ENCODE peak calls at places on chromosome 1, in six cellular contexts. M, A, I, B, O and F are unnamed samples.
A peak's percentile ranks its signal among the peaks of the same experiment; 100 is the strongest.

GRCh38 chr1:99544328-99544727 is 101.6 kb upstream of the PALMD start:
- DNase-seq in M (no peak), A (no peak), I (no peak), B (no peak), O (peak; percentile 50), F (no peak)

GRCh38 chr1:236815941-236816340 is 20.8 kb downstream of the MTR start:
- DNase-seq in M (no peak), A (no peak), I (no peak), B (no peak), O (no peak), F (peak; percentile 46)

GRCh38 chr1:42576935-42577334 is 81.3 kb upstream of the PPIH start:
- DNase-seq in M (no peak), A (no peak), I (no peak), B (no peak), O (no peak), F (no peak)

GRCh38 chr1:5856246-5856815 is 135.9 kb downstream of the NPHP4 start:
- DNase-seq in M (no peak), A (no peak), I (no peak), B (peak; percentile 39), O (peak; percentile 9), F (peak; percentile 79)

GRCh38 chr1:196660912-196661311 is 9.1 kb downstream of the CFH start:
- DNase-seq in M (peak; percentile 23), A (peak; percentile 46), I (peak; percentile 57), B (peak; percentile 49), O (peak; percentile 49), F (no peak)

GRCh38 chr1:158371188-158371953 is 17.7 kb downstream of the CD1E start:
- DNase-seq in M (no peak), A (no peak), I (no peak), B (no peak), O (no peak), F (no peak)

GRCh38 chr1:66282343-66282852 is 251.6 kb upstream of the SGIP1 start:
- DNase-seq in M (no peak), A (no peak), I (no peak), B (no peak), O (peak; percentile 40), F (no peak)

GRCh38 chr1:103457856-103458255 is 67.6 kb upstream of the RNPC3 start:
- DNase-seq in M (peak; percentile 65), A (no peak), I (peak; percentile 82), B (no peak), O (no peak), F (peak; percentile 66)

GRCh38 chr1:21262282-21263051 is 27.8 kb downstream of the ECE1 start:
- DNase-seq in M (no peak), A (peak; percentile 88), I (peak; percentile 50), B (peak; percentile 73), O (peak; percentile 99), F (peak; percentile 65)

GRCh38 chr1:3900969-3901529 is 977 bp upstream of the C1orf174 start:
- DNase-seq in M (peak; percentile 94), A (peak; percentile 98), I (peak; percentile 99), B (peak; percentile 99), O (peak; percentile 95), F (peak; percentile 99)

GRCh38 chr1:85608851-85609250 is 28.3 kb downstream of the CCN1 start:
- DNase-seq in M (no peak), A (no peak), I (no peak), B (no peak), O (peak; percentile 9), F (no peak)

GRCh38 chr1:3787745-3788605 is 8.3 kb downstream of the LRRC47 start:
- DNase-seq in M (no peak), A (no peak), I (no peak), B (no peak), O (no peak), F (no peak)

GRCh38 chr1:91014475-91014874 is 7.4 kb downstream of the ZNF644 start:
- DNase-seq in M (no peak), A (no peak), I (no peak), B (no peak), O (no peak), F (no peak)

GRCh38 chr1:43957407-43958040 is 10.8 kb downstream of the IPO13 start:
- DNase-seq in M (no peak), A (no peak), I (no peak), B (no peak), O (no peak), F (no peak)

GRCh38 chr1:205512059-205513045 is 7.9 kb downstream of the CDK18 start:
- DNase-seq in M (no peak), A (no peak), I (no peak), B (no peak), O (no peak), F (no peak)

GRCh38 chr1:237859014-237859413 is 31.7 kb downstream of the ZP4 start:
- DNase-seq in M (no peak), A (no peak), I (no peak), B (no peak), O (no peak), F (no peak)

GRCh38 chr1:60833173-60833572 is 249.2 kb upstream of the NFIA start:
- DNase-seq in M (no peak), A (no peak), I (no peak), B (no peak), O (no peak), F (no peak)

GRCh38 chr1:177077734-177078489 is 86.6 kb downstream of the ASTN1 start:
- DNase-seq in M (no peak), A (no peak), I (no peak), B (no peak), O (no peak), F (no peak)

GRCh38 chr1:53959664-53960250 is 13.6 kb downstream of the LRRC42 start:
- DNase-seq in M (no peak), A (peak; percentile 47), I (no peak), B (no peak), O (peak; percentile 38), F (no peak)

GRCh38 chr1:246121533-246121932 is 385.5 kb downstream of the SMYD3 start:
- DNase-seq in M (no peak), A (peak; percentile 52), I (no peak), B (no peak), O (no peak), F (no peak)

GRCh38 chr1:178684542-178685000 is 40.5 kb upstream of the RALGPS2 start:
- DNase-seq in M (no peak), A (no peak), I (no peak), B (no peak), O (peak; percentile 82), F (no peak)

GRCh38 chr1:222618880-222619321 is 1.0 kb downstream of the MIA3 start:
- DNase-seq in M (peak; percentile 14), A (peak; percentile 67), I (peak; percentile 56), B (peak; percentile 44), O (peak; percentile 48), F (peak; percentile 79)

GRCh38 chr1:1989759-1990158 is 13.8 kb downstream of the CFAP74 start:
- DNase-seq in M (no peak), A (no peak), I (no peak), B (no peak), O (no peak), F (no peak)

GRCh38 chr1:235093685-235094592 is 34.7 kb downstream of the TOMM20 start:
- DNase-seq in M (peak; percentile 65), A (peak; percentile 83), I (peak; percentile 83), B (peak; percentile 89), O (peak; percentile 63), F (peak; percentile 96)

GRCh38 chr1:25130895-25131294 is 101.4 kb downstream of the SYF2 start:
- DNase-seq in M (no peak), A (no peak), I (no peak), B (no peak), O (no peak), F (no peak)

GRCh38 chr1:45767035-45767434 is 16.6 kb upstream of the IPP start:
- DNase-seq in M (no peak), A (no peak), I (no peak), B (no peak), O (no peak), F (no peak)

GRCh38 chr1:46041974-46042373 is 90.5 kb downstream of the PIK3R3 start:
- DNase-seq in M (no peak), A (no peak), I (no peak), B (no peak), O (no peak), F (no peak)

GRCh38 chr1:228158151-228158571 is 7.4 kb upstream of the IBA57 start:
- DNase-seq in M (no peak), A (no peak), I (no peak), B (no peak), O (no peak), F (no peak)

GRCh38 chr1:228161866-228162265 is 3.7 kb upstream of the IBA57 start:
- DNase-seq in M (no peak), A (no peak), I (peak; percentile 35), B (no peak), O (no peak), F (no peak)

GRCh38 chr1:228158690-228159665 is 6.6 kb upstream of the IBA57 start:
- DNase-seq in M (no peak), A (no peak), I (no peak), B (no peak), O (no peak), F (no peak)

GRCh38 chr1:228161381-228161780 is 4.2 kb upstream of the IBA57 start:
- DNase-seq in M (no peak), A (no peak), I (peak; percentile 59), B (no peak), O (no peak), F (no peak)

GRCh38 chr1:228160201-228160761 is 5.3 kb upstream of the IBA57 start:
- DNase-seq in M (no peak), A (no peak), I (no peak), B (no peak), O (no peak), F (no peak)
- H3K9ac ChIP-seq in M (no peak overlapping the region), A (no peak overlapping the region), I (no peak overlapping the region), B (peak overlapping the region; percentile 38), O (no peak overlapping the region), F (no peak overlapping the region)

DNA sequence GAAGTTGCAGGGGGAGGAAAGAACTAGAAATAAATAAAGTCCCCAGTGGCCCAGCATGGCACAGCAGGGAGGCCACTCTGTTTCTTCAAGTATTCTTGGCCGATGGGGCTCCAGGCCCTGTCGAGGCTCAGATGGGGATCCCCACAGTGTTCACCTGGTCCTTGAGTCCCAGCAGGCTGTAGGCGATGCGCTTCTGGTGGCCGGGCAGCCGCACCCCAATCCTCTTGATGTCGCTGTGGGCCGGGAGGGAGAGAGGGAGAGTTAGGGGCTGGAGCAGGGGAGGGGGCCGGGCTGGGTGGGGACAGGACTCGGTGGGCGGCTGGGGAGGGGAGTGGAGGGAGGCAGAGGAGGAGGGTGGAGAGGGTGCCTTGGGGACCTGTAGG is 30.8 kb downstream of the EPHA2 start:
- DNase-seq in M (no peak), A (no peak), I (no peak), B (no peak), O (no peak), F (no peak)
- H3K27ac ChIP-seq in M (no peak overlapping the region), A (no peak overlapping the region), I (no peak overlapping the region), B (no peak overlapping the region), O (peak overlapping the region; percentile 15), F (no peak overlapping the region)

GRCh38 chr1:81305997-81306452 is 494.7 kb upstream of the ADGRL2 start:
- DNase-seq in M (peak; percentile 45), A (peak; percentile 60), I (peak; percentile 62), B (no peak), O (peak; percentile 85), F (peak; percentile 62)
- H3K4me3 ChIP-seq in M (peak overlapping the region; percentile 50), A (peak overlapping the region; percentile 52), I (peak overlapping the region; percentile 42), B (no peak overlapping the region), O (peak overlapping the region; percentile 88), F (peak overlapping the region; percentile 67)

DNA sequence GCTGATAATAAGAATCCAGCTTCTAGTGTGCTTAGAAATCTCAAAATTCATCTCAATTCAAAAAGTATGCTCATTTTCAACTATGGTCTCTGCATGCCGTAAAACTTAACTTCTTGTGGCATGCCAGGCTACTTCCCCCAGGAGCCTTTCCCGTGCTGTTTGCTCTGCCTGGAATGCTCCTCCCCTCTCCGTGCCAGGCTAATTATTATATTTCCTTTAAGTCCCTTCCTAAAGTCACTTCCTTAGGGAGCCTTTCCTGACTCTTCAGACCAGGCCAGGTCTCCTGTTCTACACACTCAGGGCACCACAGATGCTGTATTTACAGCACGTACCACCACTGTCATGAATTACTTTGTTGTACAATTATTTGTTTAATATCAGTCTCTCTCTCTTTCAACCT is 67.1 kb upstream of the PPP2R5A start:
- DNase-seq in M (no peak), A (no peak), I (no peak), B (no peak), O (no peak), F (no peak)
- H3K9ac ChIP-seq in M (no peak overlapping the region), A (no peak overlapping the region), I (no peak overlapping the region), B (no peak overlapping the region), O (no peak overlapping the region), F (no peak overlapping the region)